ENCODE peak calls at places on chromosomes 11 and 22, in eight cellular contexts. One of them, this sample, is unnamed.
A peak's percentile ranks its signal among the peaks of the same experiment; 100 is the strongest.

GRCh38 chr11:86106916-86107315 is 38.0 kb upstream of the PICALM start:
- DNase-seq in tibial nerve: no peak
- DNase-seq in IMR-90: peak; percentile 75
- DNase-seq in K562: no peak
- DNase-seq in ovary: no peak
- DNase-seq in HL-60: no peak
- DNase-seq in dorsolateral prefrontal cortex: no peak
- DNase-seq in breast epithelium: no peak
- DNase-seq in this sample: peak; percentile 9

GRCh38 chr11:95904009-95904650 is 19.8 kb downstream of the MTMR2 start:
- DNase-seq in dorsolateral prefrontal cortex: no peak
- DNase-seq in IMR-90: no peak
- DNase-seq in ovary: no peak
- DNase-seq in HL-60: no peak
- DNase-seq in breast epithelium: no peak
- DNase-seq in K562: no peak
- DNase-seq in tibial nerve: no peak
- DNase-seq in this sample: no peak

GRCh38 chr11:73866586-73866996 is 10.1 kb downstream of the COA4 start:
- DNase-seq in tibial nerve: no peak
- DNase-seq in K562: no peak
- DNase-seq in breast epithelium: no peak
- DNase-seq in ovary: no peak
- DNase-seq in HL-60: no peak
- DNase-seq in dorsolateral prefrontal cortex: no peak
- DNase-seq in IMR-90: peak; percentile 93
- DNase-seq in this sample: peak; percentile 91

GRCh38 chr11:76807206-76807875 is 24.2 kb downstream of the TSKU start:
- DNase-seq in HL-60: peak; percentile 61
- DNase-seq in tibial nerve: peak; percentile 97
- DNase-seq in dorsolateral prefrontal cortex: peak; percentile 83
- DNase-seq in IMR-90: peak; percentile 69
- DNase-seq in breast epithelium: peak; percentile 85
- DNase-seq in K562: peak; percentile 86
- DNase-seq in ovary: peak; percentile 86
- DNase-seq in this sample: peak; percentile 88

GRCh38 chr11:22792497-22792896 is 37.1 kb downstream of the SVIP start:
- DNase-seq in HL-60: no peak
- DNase-seq in dorsolateral prefrontal cortex: peak; percentile 51
- DNase-seq in IMR-90: peak; percentile 86
- DNase-seq in ovary: no peak
- DNase-seq in breast epithelium: no peak
- DNase-seq in K562: peak; percentile 56
- DNase-seq in tibial nerve: no peak
- DNase-seq in this sample: peak; percentile 43

GRCh38 chr22:20584029-20584871 is 76.8 kb downstream of the MED15 start:
- DNase-seq in HL-60: no peak
- DNase-seq in ovary: no peak
- DNase-seq in K562: no peak
- DNase-seq in tibial nerve: no peak
- DNase-seq in dorsolateral prefrontal cortex: no peak
- DNase-seq in IMR-90: no peak
- DNase-seq in breast epithelium: no peak
- DNase-seq in this sample: no peak

GRCh38 chr11:130145975-130146776 is 13.4 kb upstream of the ST14 start:
- DNase-seq in dorsolateral prefrontal cortex: no peak
- DNase-seq in tibial nerve: no peak
- DNase-seq in K562: no peak
- DNase-seq in breast epithelium: peak; percentile 74
- DNase-seq in ovary: no peak
- DNase-seq in IMR-90: no peak
- DNase-seq in HL-60: no peak
- DNase-seq in this sample: peak; percentile 46

GRCh38 chr11:36333468-36333867 is 37.4 kb downstream of the PRR5L start:
- DNase-seq in tibial nerve: no peak
- DNase-seq in IMR-90: peak; percentile 33
- DNase-seq in K562: no peak
- DNase-seq in breast epithelium: no peak
- DNase-seq in dorsolateral prefrontal cortex: no peak
- DNase-seq in HL-60: no peak
- DNase-seq in ovary: no peak
- DNase-seq in this sample: peak; percentile 20

GRCh38 chr11:77879218-77879617 is 58.3 kb downstream of the AAMDC start:
- DNase-seq in dorsolateral prefrontal cortex: no peak
- DNase-seq in IMR-90: peak; percentile 50
- DNase-seq in breast epithelium: no peak
- DNase-seq in HL-60: no peak
- DNase-seq in tibial nerve: peak; percentile 79
- DNase-seq in K562: no peak
- DNase-seq in ovary: peak; percentile 50
- DNase-seq in this sample: peak; percentile 81

GRCh38 chr22:20885557-20886323 is 26.9 kb downstream of the SNAP29 start:
- DNase-seq in IMR-90: peak; percentile 82
- DNase-seq in K562: peak; percentile 98
- DNase-seq in breast epithelium: peak; percentile 80
- DNase-seq in HL-60: no peak
- DNase-seq in tibial nerve: peak; percentile 67
- DNase-seq in ovary: peak; percentile 76
- DNase-seq in dorsolateral prefrontal cortex: peak; percentile 79
- DNase-seq in this sample: peak; percentile 90

DNA sequence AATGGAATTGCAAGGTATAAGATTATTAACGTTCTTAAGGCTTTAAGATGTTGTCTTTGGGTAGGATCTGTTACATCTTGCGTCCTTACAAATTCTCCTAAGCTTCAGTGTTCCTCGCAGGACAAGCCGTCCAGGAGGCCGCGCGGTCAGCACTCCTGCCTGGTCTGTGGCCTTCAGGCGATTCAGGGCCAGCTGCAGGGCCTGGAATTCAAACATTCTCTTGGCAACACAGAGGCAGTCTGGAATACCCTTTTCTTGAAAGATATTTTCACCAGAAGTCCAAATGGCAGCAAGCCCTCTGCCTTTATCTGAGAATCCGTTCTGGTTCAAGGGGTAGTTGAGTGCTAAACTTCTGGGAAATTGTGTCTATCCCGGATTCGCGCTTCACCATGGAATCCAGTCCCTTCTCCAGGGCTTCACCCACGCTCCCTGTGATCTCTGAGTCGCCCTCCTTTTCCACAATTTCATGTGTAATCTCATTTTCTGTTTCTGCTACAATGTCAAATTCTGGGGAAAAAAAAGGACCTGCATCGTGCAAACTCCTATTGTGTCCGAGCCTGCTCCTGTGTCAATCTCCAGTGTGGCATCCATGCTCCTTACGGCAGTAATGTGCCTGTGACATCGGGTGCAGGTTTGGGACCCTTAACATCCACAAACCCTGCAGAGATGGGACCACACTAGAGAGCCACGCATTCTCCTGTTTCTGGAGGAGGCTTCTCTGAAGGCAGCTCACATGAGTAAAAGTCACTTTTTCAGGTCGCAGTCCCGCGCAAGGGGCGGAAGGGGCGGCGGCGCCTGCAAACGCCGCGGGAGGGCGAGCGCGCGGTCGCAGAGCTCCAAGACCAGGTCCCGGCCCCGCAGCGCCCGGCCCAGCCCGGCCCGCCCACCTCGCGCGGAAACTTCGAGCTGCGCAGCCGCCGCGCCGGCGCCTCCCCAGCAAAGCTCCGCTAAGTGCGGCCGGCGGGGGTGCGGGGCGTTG is 25.3 kb upstream of the SORL1 start:
- DNase-seq in tibial nerve: no peak
- DNase-seq in breast epithelium: no peak
- DNase-seq in IMR-90: no peak
- DNase-seq in HL-60: no peak
- DNase-seq in ovary: peak; percentile 54
- DNase-seq in dorsolateral prefrontal cortex: no peak
- DNase-seq in K562: peak; percentile 42
- DNase-seq in this sample: no peak
- H3K4me3 ChIP-seq in tibial nerve: peak overlapping the region; percentile 37
- H3K4me3 ChIP-seq in breast epithelium: no peak overlapping the region
- H3K4me3 ChIP-seq in IMR-90: no peak overlapping the region
- H3K4me3 ChIP-seq in HL-60: no peak overlapping the region
- H3K4me3 ChIP-seq in ovary: peak overlapping the region; percentile 4
- H3K4me3 ChIP-seq in dorsolateral prefrontal cortex: peak overlapping the region; percentile 50
- H3K4me3 ChIP-seq in K562: no peak overlapping the region
- H3K4me3 ChIP-seq in this sample: no peak overlapping the region

GRCh38 chr11:120547871-120548681 is 36.5 kb downstream of the GRIK4 start:
- DNase-seq in HL-60: no peak
- DNase-seq in tibial nerve: no peak
- DNase-seq in K562: no peak
- DNase-seq in ovary: peak; percentile 96
- DNase-seq in dorsolateral prefrontal cortex: peak; percentile 95
- DNase-seq in breast epithelium: peak; percentile 93
- DNase-seq in IMR-90: peak; percentile 98
- DNase-seq in this sample: peak; percentile 87
- TF ChIP-seq CTCF in HL-60: no peak
- TF ChIP-seq CTCF in tibial nerve: peak; percentile 7
- TF ChIP-seq CTCF in K562: peak; percentile 32
- TF ChIP-seq CTCF in ovary: no peak
- TF ChIP-seq CTCF in dorsolateral prefrontal cortex: no peak
- TF ChIP-seq CTCF in breast epithelium: no peak
- TF ChIP-seq CTCF in IMR-90: no peak
- TF ChIP-seq CTCF in this sample: no peak

GRCh38 chr22:43720718-43721117 is 91.4 kb downstream of the EFCAB6 start:
- DNase-seq in tibial nerve: no peak
- DNase-seq in dorsolateral prefrontal cortex: no peak
- DNase-seq in ovary: no peak
- DNase-seq in K562: no peak
- DNase-seq in IMR-90: no peak
- DNase-seq in HL-60: no peak
- DNase-seq in breast epithelium: no peak
- DNase-seq in this sample: no peak

GRCh38 chr22:43723816-43724215 is 88.3 kb downstream of the EFCAB6 start:
- DNase-seq in tibial nerve: no peak
- DNase-seq in IMR-90: peak; percentile 13
- DNase-seq in K562: no peak
- DNase-seq in breast epithelium: no peak
- DNase-seq in ovary: no peak
- DNase-seq in HL-60: no peak
- DNase-seq in dorsolateral prefrontal cortex: no peak
- DNase-seq in this sample: no peak

GRCh38 chr22:43726964-43727543 is 85.1 kb downstream of the EFCAB6 start:
- DNase-seq in tibial nerve: no peak
- DNase-seq in IMR-90: no peak
- DNase-seq in K562: no peak
- DNase-seq in breast epithelium: no peak
- DNase-seq in dorsolateral prefrontal cortex: no peak
- DNase-seq in ovary: no peak
- DNase-seq in HL-60: no peak
- DNase-seq in this sample: no peak

GRCh38 chr22:43726296-43726695 is 85.8 kb downstream of the EFCAB6 start:
- DNase-seq in tibial nerve: no peak
- DNase-seq in dorsolateral prefrontal cortex: no peak
- DNase-seq in IMR-90: peak; percentile 11
- DNase-seq in ovary: peak; percentile 50
- DNase-seq in K562: no peak
- DNase-seq in HL-60: no peak
- DNase-seq in breast epithelium: no peak
- DNase-seq in this sample: no peak

DNA sequence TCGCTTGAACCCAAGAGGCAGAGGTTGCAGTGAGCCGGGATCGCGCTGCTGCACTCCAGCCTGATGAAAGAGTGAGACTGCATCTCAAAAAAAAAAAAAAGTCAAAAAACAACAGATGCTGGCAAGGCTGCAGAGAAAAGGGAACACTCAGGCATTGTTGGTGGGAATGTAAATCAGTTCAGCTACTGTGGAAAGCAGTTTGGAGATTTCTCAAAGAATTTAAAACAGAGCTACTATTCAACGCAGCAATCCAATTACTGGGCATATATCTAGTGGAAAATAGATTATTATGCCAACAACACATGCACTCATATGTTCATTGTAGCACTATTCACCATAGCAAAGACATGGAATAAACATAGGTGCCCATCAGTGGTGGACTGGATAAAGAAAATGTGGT is 89.7 kb downstream of the EFCAB6 start:
- DNase-seq in K562: no peak
- DNase-seq in HL-60: no peak
- DNase-seq in dorsolateral prefrontal cortex: no peak
- DNase-seq in tibial nerve: no peak
- DNase-seq in IMR-90: no peak
- DNase-seq in ovary: no peak
- DNase-seq in breast epithelium: no peak
- DNase-seq in this sample: no peak
- H3K4me3 ChIP-seq in K562: no peak overlapping the region
- H3K4me3 ChIP-seq in HL-60: no peak overlapping the region
- H3K4me3 ChIP-seq in dorsolateral prefrontal cortex: no peak overlapping the region
- H3K4me3 ChIP-seq in tibial nerve: no peak overlapping the region
- H3K4me3 ChIP-seq in IMR-90: no peak overlapping the region
- H3K4me3 ChIP-seq in ovary: no peak overlapping the region
- H3K4me3 ChIP-seq in breast epithelium: no peak overlapping the region
- H3K4me3 ChIP-seq in this sample: no peak overlapping the region

GRCh38 chr11:69409812-69410645 is 71.4 kb upstream of the LINC01488 start:
- DNase-seq in HL-60: no peak
- DNase-seq in IMR-90: no peak
- DNase-seq in tibial nerve: no peak
- DNase-seq in ovary: no peak
- DNase-seq in dorsolateral prefrontal cortex: peak; percentile 8
- DNase-seq in K562: peak; percentile 89
- DNase-seq in breast epithelium: no peak
- DNase-seq in this sample: no peak
- TF ChIP-seq CTCF in HL-60: no peak
- TF ChIP-seq CTCF in IMR-90: no peak
- TF ChIP-seq CTCF in tibial nerve: no peak
- TF ChIP-seq CTCF in ovary: no peak
- TF ChIP-seq CTCF in dorsolateral prefrontal cortex: no peak
- TF ChIP-seq CTCF in K562: no peak
- TF ChIP-seq CTCF in breast epithelium: no peak
- TF ChIP-seq CTCF in this sample: no peak

GRCh38 chr11:2107521-2107920 is 31.7 kb downstream of the IGF2 start:
- DNase-seq in HL-60: no peak
- DNase-seq in dorsolateral prefrontal cortex: no peak
- DNase-seq in ovary: no peak
- DNase-seq in breast epithelium: no peak
- DNase-seq in IMR-90: no peak
- DNase-seq in tibial nerve: no peak
- DNase-seq in K562: no peak
- DNase-seq in this sample: no peak
- H3K4me3 ChIP-seq in HL-60: no peak overlapping the region
- H3K4me3 ChIP-seq in dorsolateral prefrontal cortex: no peak overlapping the region
- H3K4me3 ChIP-seq in ovary: no peak overlapping the region
- H3K4me3 ChIP-seq in breast epithelium: no peak overlapping the region
- H3K4me3 ChIP-seq in IMR-90: no peak overlapping the region
- H3K4me3 ChIP-seq in tibial nerve: no peak overlapping the region
- H3K4me3 ChIP-seq in K562: no peak overlapping the region
- H3K4me3 ChIP-seq in this sample: no peak overlapping the region